ENCODE peak calls at places on chromosomes 4 and X, in five cellular contexts. H, K, O, A and S are unnamed samples.

GRCh38 chr4:122783301-122784215 is 43.1 kb upstream of the FGF2 start:
- DNase-seq in H (no peak), K (peak; percentile 10), O (no peak), A (no peak), S (peak; percentile 21)

GRCh38 chr4:53450773-53451172 is 73.3 kb downstream of the FIP1L1 start:
- DNase-seq in H (no peak), K (no peak), O (no peak), A (no peak), S (no peak)

GRCh38 chr4:536351-536972 is 37.5 kb downstream of the PIGG start:
- DNase-seq in H (no peak), K (no peak), O (peak; percentile 43), A (no peak), S (no peak)

GRCh38 chr4:84899616-84900015 is 66.9 kb downstream of the WDFY3 start:
- DNase-seq in H (no peak), K (no peak), O (no peak), A (no peak), S (no peak)

GRCh38 chrX:122135070-122135469 is 1049.0 kb upstream of the GRIA3 start:
- DNase-seq in H (no peak), K (no peak), O (no peak), A (no peak), S (no peak)

GRCh38 chrX:79601336-79602131 is 234.4 kb upstream of the ITM2A start:
- DNase-seq in H (no peak), K (no peak), O (no peak), A (no peak), S (peak; percentile 12)

GRCh38 chrX:51608071-51608470 is 10.6 kb downstream of the CENPVL3 start:
- DNase-seq in H (no peak), K (no peak), O (no peak), A (no peak), S (no peak)

GRCh38 chrX:31036895-31037294 is 34.9 kb downstream of the FTHL17 start:
- DNase-seq in H (peak; percentile 34), K (peak; percentile 3), O (no peak), A (peak; percentile 57), S (peak; percentile 30)

GRCh38 chr4:84865600-84865999 is 100.9 kb downstream of the WDFY3 start:
- DNase-seq in H (no peak), K (no peak), O (no peak), A (no peak), S (no peak)

GRCh38 chr4:118989098-118990080 is 100.7 kb downstream of the SYNPO2 start:
- DNase-seq in H (no peak), K (no peak), O (no peak), A (no peak), S (no peak)

GRCh38 chrX:65600106-65600505 is 65.5 kb upstream of the LAS1L start:
- DNase-seq in H (no peak), K (no peak), O (no peak), A (no peak), S (no peak)

GRCh38 chrX:65598559-65599147 is 64.1 kb upstream of the LAS1L start:
- DNase-seq in H (no peak), K (no peak), O (no peak), A (no peak), S (no peak)

GRCh38 chrX:65596270-65596669 is 61.7 kb upstream of the LAS1L start:
- DNase-seq in H (no peak), K (no peak), O (no peak), A (no peak), S (peak; percentile 24)

GRCh38 chrX:65591206-65591605 is 56.6 kb upstream of the LAS1L start:
- DNase-seq in H (no peak), K (no peak), O (no peak), A (no peak), S (no peak)

GRCh38 chrX:65595460-65595876 is 60.9 kb upstream of the LAS1L start:
- DNase-seq in H (peak; percentile 70), K (peak; percentile 88), O (no peak), A (peak; percentile 95), S (peak; percentile 98)
- TF ChIP-seq POLR2AphosphoS5 in H (no peak), K (peak; percentile 86), O (peak; percentile 88), A (no peak), S (no peak)

DNA sequence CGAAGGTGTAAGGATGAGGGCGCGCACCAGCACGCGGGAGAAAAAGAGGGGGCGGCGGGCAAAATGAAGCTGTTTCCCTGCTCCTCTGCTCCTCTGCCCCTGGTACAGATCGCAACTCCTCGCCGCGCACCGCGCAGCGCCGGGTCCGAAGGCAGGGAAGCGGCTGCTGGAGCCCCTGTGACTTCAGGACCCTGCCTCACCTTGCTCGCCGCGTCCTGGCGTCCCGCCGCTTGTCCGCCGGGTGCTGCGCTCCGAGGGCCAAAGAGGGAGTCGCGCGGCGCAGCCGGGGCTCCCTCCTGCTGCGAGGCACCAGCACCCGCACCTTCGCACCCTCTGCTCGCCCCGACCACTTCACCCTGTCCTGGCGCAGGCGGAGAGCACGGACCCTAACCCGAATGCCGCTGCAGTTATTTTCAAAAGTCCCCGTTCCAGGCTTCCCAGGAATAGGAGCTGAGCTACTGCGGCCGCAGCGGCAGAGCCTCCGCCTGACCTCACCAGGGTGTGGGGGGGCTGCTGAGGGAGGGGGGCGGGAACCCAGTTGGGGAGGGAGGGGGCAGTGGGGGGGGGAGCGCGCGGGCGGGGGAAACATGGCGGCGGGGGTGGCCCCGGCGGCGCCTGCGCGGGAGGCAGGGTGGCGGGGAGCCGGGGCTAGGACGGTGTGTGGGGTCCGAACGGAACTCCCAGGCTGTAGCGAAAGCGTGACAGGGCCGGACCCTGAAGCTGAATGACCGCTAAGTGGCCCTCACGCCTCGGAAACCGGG is at the start of gene KLHL13:
- DNase-seq in H (peak; percentile 92), K (peak; percentile 6), O (no peak), A (no peak), S (peak; percentile 26)
- H3K27ac ChIP-seq in H (peak within 1 kb of the TSS; percentile 94), K (peak within 1 kb of the TSS; percentile 51), O (peak within 1 kb of the TSS; percentile 78), A (peak within 1 kb of the TSS; percentile 82), S (peak within 1 kb of the TSS; percentile 80)

GRCh38 chrX:49073641-49074575 is at the start of gene PRAF2:
- DNase-seq in H (peak; percentile 98), K (peak; percentile 91), O (no peak), A (peak; percentile 93), S (peak; percentile 94)
- TF ChIP-seq CTCF in H (no peak), K (peak; percentile 40), O (no peak), A (no peak), S (no peak)

DNA sequence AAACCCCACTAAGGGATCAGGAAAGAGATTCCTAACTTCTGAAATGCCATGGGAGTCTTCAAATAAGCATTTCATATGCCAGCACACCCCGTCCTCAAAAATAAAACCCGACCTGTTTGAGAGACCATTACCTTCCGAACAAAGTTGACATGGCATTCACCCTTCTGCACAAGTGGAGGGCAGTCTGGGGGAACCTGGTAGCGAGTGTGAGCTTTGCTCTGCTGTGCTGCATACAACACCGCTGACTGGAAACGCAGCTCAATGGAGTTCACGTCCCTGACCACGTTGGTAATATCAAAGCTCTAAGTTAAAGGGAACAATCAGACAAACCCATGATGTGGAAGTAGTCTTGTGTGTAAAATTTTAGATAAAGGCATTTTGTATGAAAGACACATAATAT is 38.0 kb downstream of the MANBA start:
- DNase-seq in H (no peak), K (no peak), O (no peak), A (no peak), S (no peak)
- TF ChIP-seq POLR2AphosphoS5 in H (no peak), K (no peak), O (no peak), A (no peak), S (no peak)

DNA sequence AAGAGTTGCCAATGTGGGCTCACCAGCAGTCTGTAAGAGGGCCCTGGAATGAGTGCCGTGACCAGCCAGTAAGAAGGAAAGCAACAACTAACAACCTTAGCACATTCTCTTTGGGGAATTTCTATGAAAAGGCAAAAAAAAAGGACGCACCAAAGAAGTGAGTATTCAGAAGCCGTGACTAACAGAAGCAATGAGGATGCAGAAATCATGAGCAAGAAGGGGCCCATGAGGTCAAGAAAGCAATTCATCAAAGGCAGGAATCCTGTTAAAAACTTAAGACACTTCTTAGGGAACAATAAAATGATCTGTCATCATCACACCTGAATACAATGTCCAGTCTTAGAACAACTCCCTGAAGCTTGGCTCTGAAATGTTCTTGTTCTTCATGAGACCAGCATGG is 260.5 kb downstream of the RAPGEF2 start:
- DNase-seq in H (no peak), K (no peak), O (no peak), A (no peak), S (no peak)
- H3K27ac ChIP-seq in H (no peak overlapping the region), K (no peak overlapping the region), O (no peak overlapping the region), A (no peak overlapping the region), S (no peak overlapping the region)

DNA sequence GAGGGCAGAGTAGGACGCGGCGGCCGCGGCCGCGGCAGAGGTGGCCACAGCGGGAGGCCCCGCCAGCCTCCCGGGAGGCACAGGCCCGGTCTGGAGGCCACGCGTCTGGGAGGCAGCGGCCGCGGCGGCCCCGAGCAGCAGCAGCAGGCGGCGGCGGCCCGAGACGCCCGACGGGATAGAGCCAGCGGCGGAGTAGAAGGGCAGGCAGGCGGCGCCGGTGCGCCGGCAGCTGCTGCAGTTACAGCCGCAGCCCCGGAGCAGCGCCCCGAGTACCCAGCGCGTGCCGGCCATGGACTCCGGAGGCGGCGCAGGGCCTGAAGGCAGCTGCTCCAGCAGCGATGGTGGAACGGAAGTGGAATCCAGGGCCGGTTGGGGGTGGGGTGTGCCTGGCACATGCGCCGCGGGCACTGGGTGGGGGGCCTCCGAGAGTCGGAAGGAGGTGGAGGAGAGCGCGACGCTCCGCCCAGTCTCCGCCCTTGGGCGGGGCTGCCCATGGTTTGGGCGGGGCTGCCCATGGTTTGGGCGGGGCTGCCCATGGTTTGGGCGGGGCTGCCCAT is at the start of gene GRSF1:
- DNase-seq in H (peak; percentile 97), K (peak; percentile 92), O (no peak), A (peak; percentile 94), S (peak; percentile 96)
- TF ChIP-seq CTCF in H (no peak), K (peak; percentile 3), O (no peak), A (no peak), S (no peak)

GRCh38 chr4:94897023-94897422 is 139.3 kb downstream of the BMPR1B start:
- DNase-seq in H (no peak), K (no peak), O (no peak), A (no peak), S (no peak)
- TF ChIP-seq POLR2AphosphoS5 in H (no peak), K (no peak), O (no peak), A (no peak), S (no peak)